ENCODE peak calls at places on chromosome 10, in seven cellular contexts. K, J, X, A, B, V and D are unnamed samples.

GRCh38 chr10:131816157-131816775 is 84.5 kb upstream of the PPP2R2D start:
- DNase-seq in J (no peak), V (peak; percentile 41), B (no peak), A (no peak), K (no peak), X (peak; percentile 24), D (no peak)

GRCh38 chr10:49371967-49372366 is 23.9 kb downstream of the DRGX start:
- DNase-seq in V (no peak), K (no peak), A (no peak), X (no peak), B (no peak), J (no peak), D (no peak)

GRCh38 chr10:60732240-60733188 is 45.8 kb upstream of the CDK1 start:
- DNase-seq in B (peak; percentile 26), V (peak; percentile 66), A (no peak), K (no peak), X (peak; percentile 48), J (peak; percentile 48), D (no peak)

GRCh38 chr10:124944982-124945381 is 3.1 kb downstream of the ZRANB1 start:
- DNase-seq in V (no peak), A (no peak), J (no peak), K (peak; percentile 52), B (peak; percentile 36), X (no peak), D (peak; percentile 14)

GRCh38 chr10:24722676-24723385 is 856 bp downstream of the ARHGAP21 start:
- DNase-seq in X (peak; percentile 48), J (peak; percentile 70), B (peak; percentile 71), V (peak; percentile 72), K (peak; percentile 40), A (peak; percentile 60), D (peak; percentile 32)

GRCh38 chr10:11685787-11686218 is 56.4 kb upstream of the ECHDC3 start:
- DNase-seq in B (peak; percentile 50), K (peak; percentile 24), V (no peak), X (no peak), J (no peak), A (no peak), D (no peak)

GRCh38 chr10:123398756-123399155 is 244.6 kb downstream of the BUB3 start:
- DNase-seq in A (no peak), B (no peak), K (no peak), J (no peak), V (no peak), X (no peak), D (no peak)

GRCh38 chr10:17026686-17027485 is 102.7 kb downstream of the CUBN start:
- DNase-seq in X (no peak), A (no peak), V (no peak), K (peak; percentile 32), B (peak; percentile 21), J (no peak), D (peak; percentile 27)

GRCh38 chr10:44253769-44254462 is 131.0 kb downstream of the CXCL12 start:
- DNase-seq in X (no peak), B (peak; percentile 87), K (peak; percentile 94), J (no peak), A (no peak), V (no peak), D (no peak)

GRCh38 chr10:129570185-129570584 is 103.1 kb downstream of the MGMT start:
- DNase-seq in V (no peak), X (no peak), B (no peak), A (no peak), K (no peak), J (no peak), D (no peak)
- H2BK120ac ChIP-seq in V (no peak overlapping the region), X (no peak overlapping the region), B (no peak overlapping the region), A (no peak overlapping the region), K (no peak overlapping the region), J (no peak overlapping the region), D (no peak overlapping the region)

GRCh38 chr10:12847361-12847975 is 154.0 kb downstream of the CCDC3 start:
- DNase-seq in K (no peak), V (peak; percentile 96), J (peak; percentile 86), A (no peak), B (no peak), X (peak; percentile 88), D (peak; percentile 62)

GRCh38 chr10:12843296-12843945 is 158.1 kb downstream of the CCDC3 start:
- DNase-seq in J (no peak), B (no peak), X (no peak), K (no peak), A (no peak), V (no peak), D (no peak)

GRCh38 chr10:12842310-12842709 is 159.2 kb downstream of the CCDC3 start:
- DNase-seq in X (no peak), V (no peak), K (no peak), A (no peak), J (no peak), B (no peak), D (no peak)

GRCh38 chr10:12846718-12847117 is 154.8 kb downstream of the CCDC3 start:
- DNase-seq in A (no peak), B (peak; percentile 78), J (peak; percentile 29), X (no peak), K (peak; percentile 17), V (no peak), D (peak; percentile 73)

GRCh38 chr10:12844796-12845524 is 156.6 kb downstream of the CCDC3 start:
- DNase-seq in B (peak; percentile 97), V (no peak), A (no peak), X (no peak), J (peak; percentile 34), K (peak; percentile 91), D (peak; percentile 51)
- H3K9ac ChIP-seq in B (peak overlapping the region; percentile 16), V (no peak overlapping the region), A (no peak overlapping the region), X (no peak overlapping the region), J (no peak overlapping the region), K (peak overlapping the region; percentile 43), D (no peak overlapping the region)

GRCh38 chr10:30988831-30989458 is 42.7 kb downstream of the ZNF438 start:
- DNase-seq in J (no peak), X (no peak), V (no peak), K (peak; percentile 57), B (peak; percentile 35), A (no peak), D (no peak)
- H2BK120ac ChIP-seq in J (no peak overlapping the region), X (no peak overlapping the region), V (no peak overlapping the region), K (peak overlapping the region; percentile 43), B (no peak overlapping the region), A (no peak overlapping the region), D (no peak overlapping the region)

DNA sequence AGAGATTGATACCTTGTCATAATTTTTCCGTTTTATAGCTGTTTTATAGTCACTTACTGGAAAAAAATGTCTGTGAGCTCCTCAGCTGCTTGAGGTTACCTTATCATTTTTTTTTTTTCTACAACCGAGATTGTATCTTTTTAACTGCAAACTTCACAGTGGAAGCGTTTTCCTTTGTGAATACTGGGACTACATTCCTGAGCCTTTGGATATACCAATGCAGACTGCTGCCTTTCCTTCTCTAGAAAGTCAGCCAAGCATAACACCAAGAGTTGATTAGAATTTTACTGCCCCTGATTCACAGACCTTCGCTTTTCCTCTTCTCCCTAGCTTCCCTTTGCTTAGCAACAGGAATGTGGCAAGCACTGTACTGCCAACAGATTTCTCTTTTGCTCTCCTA is 170.5 kb downstream of the PRKG1 start:
- DNase-seq in V (no peak), J (peak; percentile 93), K (peak; percentile 83), A (peak; percentile 56), X (no peak), B (peak; percentile 59), D (no peak)
- H3K9ac ChIP-seq in V (no peak overlapping the region), J (no peak overlapping the region), K (no peak overlapping the region), A (no peak overlapping the region), X (no peak overlapping the region), B (peak overlapping the region; percentile 56), D (no peak overlapping the region)

DNA sequence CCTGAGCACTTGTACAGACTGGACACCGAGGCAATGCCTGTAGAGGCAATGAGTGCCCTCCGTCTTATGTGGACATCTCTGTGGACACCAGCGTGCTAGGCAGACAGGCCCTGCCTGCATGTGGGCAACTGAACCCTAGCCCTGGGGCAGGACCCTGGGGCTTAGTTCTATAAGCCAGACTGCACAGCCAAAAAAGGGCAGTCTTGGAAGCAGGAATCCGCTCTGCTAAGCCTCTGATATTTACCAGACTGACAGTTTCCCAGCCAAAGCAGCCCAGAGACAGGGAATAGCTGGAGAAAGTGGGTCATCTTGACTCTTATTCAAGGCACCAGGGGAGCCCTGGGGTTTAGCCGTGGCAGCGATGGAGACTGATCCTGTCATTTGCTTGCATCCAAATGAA is 474.1 kb downstream of the RPS24 start:
- DNase-seq in K (no peak), J (no peak), B (no peak), V (no peak), X (no peak), A (no peak), D (peak; percentile 40)
- H2BK120ac ChIP-seq in K (no peak overlapping the region), J (no peak overlapping the region), B (no peak overlapping the region), V (no peak overlapping the region), X (no peak overlapping the region), A (no peak overlapping the region), D (peak overlapping the region; percentile 57)

GRCh38 chr10:79375321-79376077 is 28.2 kb downstream of the PPIF start:
- DNase-seq in X (peak; percentile 32), V (peak; percentile 38), A (no peak), B (peak; percentile 58), K (peak; percentile 59), J (peak; percentile 65), D (no peak)

GRCh38 chr10:79377557-79378382 is 30.5 kb downstream of the PPIF start:
- DNase-seq in A (no peak), K (no peak), J (no peak), V (no peak), B (no peak), X (peak; percentile 20), D (no peak)

GRCh38 chr10:79374312-79375191 is 27.3 kb downstream of the PPIF start:
- DNase-seq in A (peak; percentile 72), X (peak; percentile 81), J (peak; percentile 84), V (peak; percentile 94), B (peak; percentile 68), K (peak; percentile 67), D (peak; percentile 69)

GRCh38 chr10:79376751-79377556 is 29.7 kb downstream of the PPIF start:
- DNase-seq in A (no peak), K (no peak), B (no peak), V (peak; percentile 37), X (no peak), J (no peak), D (no peak)

GRCh38 chr10:79376078-79376628 is 28.9 kb downstream of the PPIF start:
- DNase-seq in A (no peak), V (peak; percentile 39), J (no peak), K (no peak), B (no peak), X (peak; percentile 14), D (no peak)
- H3K9ac ChIP-seq in A (no peak overlapping the region), V (no peak overlapping the region), J (no peak overlapping the region), K (no peak overlapping the region), B (peak overlapping the region; percentile 25), X (no peak overlapping the region), D (no peak overlapping the region)

DNA sequence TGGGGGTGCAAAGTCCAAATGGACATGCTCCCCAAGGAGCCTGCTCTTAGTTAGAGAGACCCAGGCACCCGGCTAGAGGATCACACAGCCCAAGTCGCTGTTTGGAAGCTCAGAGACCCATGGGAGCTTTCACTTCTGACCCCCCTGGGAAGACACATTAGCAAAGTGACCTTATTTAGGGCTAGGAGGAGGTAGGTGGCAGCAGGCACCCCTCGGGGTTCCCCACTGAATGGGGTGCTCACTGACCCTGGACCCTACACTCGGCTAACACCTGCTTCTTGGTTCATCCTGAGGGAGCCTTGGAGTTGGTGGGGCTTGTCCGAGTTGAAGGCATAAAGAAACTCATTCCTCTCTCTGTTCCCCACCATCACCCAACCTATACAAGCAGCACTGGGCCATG is 27.1 kb upstream of the HABP2 start:
- DNase-seq in B (no peak), X (no peak), A (no peak), J (no peak), K (no peak), V (no peak), D (no peak)
- H2BK120ac ChIP-seq in B (no peak overlapping the region), X (no peak overlapping the region), A (no peak overlapping the region), J (no peak overlapping the region), K (no peak overlapping the region), V (no peak overlapping the region), D (no peak overlapping the region)